ENCODE peak calls at places on chromosomes 5 and 9, in seven cellular contexts. X is PC-3, W is Peyer's patch, J is psoas muscle, G is suprapubic skin, M is right lobe of liver, S is gastrocnemius medialis. D is an unnamed sample.
A peak's percentile ranks its signal among the peaks of the same experiment; 100 is the strongest.

GRCh38 chr5:149400304-149400703 is 21.2 kb upstream of the IL17B start:
- DNase-seq in W (no peak), J (no peak), S (no peak), G (no peak), X (no peak), M (no peak), D (no peak)

GRCh38 chr9:93655621-93656425 is 79.4 kb downstream of the PHF2 start:
- DNase-seq in J (no peak), X (no peak), W (no peak), M (peak; percentile 54), G (peak; percentile 50), S (no peak), D (peak; percentile 64)

GRCh38 chr9:101486693-101487442 is 46.8 kb upstream of the RNF20 start:
- DNase-seq in S (no peak), X (no peak), J (peak; percentile 39), W (no peak), G (peak; percentile 72), M (peak; percentile 61), D (peak; percentile 77)

GRCh38 chr9:101639301-101639700 is 44.5 kb upstream of the PPP3R2 start:
- DNase-seq in G (no peak), X (no peak), W (no peak), M (no peak), J (no peak), S (no peak), D (no peak)

GRCh38 chr9:4225291-4226119 is 74.4 kb downstream of the GLIS3 start:
- DNase-seq in G (no peak), S (no peak), J (no peak), X (peak; percentile 71), M (no peak), W (no peak), D (no peak)

GRCh38 chr5:168186289-168187074 is 105.0 kb upstream of the WWC1 start:
- DNase-seq in M (no peak), S (no peak), W (no peak), J (no peak), X (no peak), G (no peak), D (no peak)

GRCh38 chr9:134784612-134785305 is 95.9 kb upstream of the FCN2 start:
- DNase-seq in G (no peak), X (no peak), M (no peak), W (no peak), S (no peak), J (no peak), D (no peak)

GRCh38 chr9:110192531-110193326 is 15.2 kb downstream of the C9orf152 start:
- DNase-seq in M (no peak), X (no peak), S (no peak), J (no peak), G (no peak), W (no peak), D (no peak)

GRCh38 chr5:100595152-100595811 is 60.1 kb downstream of the FAM174A start:
- DNase-seq in X (peak; percentile 87), M (no peak), S (peak; percentile 53), G (no peak), J (peak; percentile 30), W (no peak), D (no peak)

GRCh38 chr5:137174206-137174605 is 324.9 kb downstream of the SPOCK1 start:
- DNase-seq in S (no peak), G (no peak), W (no peak), J (no peak), X (no peak), M (no peak), D (no peak)

GRCh38 chr9:27430754-27431540 is 93.1 kb upstream of the IFNK start:
- DNase-seq in W (no peak), J (no peak), M (no peak), X (peak; percentile 56), G (no peak), S (no peak), D (no peak)

DNA sequence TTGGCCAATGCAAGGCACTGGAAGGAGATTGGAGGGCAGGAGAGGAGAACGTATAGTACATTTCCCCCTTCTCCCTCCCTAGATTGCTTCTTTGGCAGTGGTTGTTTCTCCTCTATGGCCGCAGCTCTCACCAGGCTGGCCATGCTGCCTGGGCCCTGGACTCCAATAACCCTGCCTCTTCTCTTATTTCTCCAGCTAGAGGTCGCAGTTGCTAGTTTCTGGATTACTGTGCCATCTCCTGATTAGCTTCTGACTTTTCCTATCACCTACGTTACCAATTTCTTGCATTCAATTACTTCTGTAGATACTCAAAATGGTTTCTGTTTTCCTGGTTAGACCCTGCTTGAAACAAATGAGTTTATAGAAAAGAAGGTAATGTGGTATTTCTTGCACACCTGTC is 2.4 kb upstream of the MACIR start:
- DNase-seq in X (peak; percentile 39), J (no peak), W (no peak), S (no peak), M (no peak), G (no peak), D (no peak)
- TF ChIP-seq CTCF in X (peak; percentile 65), J (no peak), W (no peak), S (no peak), M (no peak), G (no peak), D (no peak)

GRCh38 chr5:111855356-111855755 is 98.4 kb upstream of the NREP start:
- DNase-seq in G (no peak), X (no peak), W (no peak), S (no peak), J (no peak), M (no peak), D (no peak)

GRCh38 chr5:111851616-111852015 is 94.6 kb upstream of the NREP start:
- DNase-seq in S (no peak), J (no peak), X (no peak), G (no peak), W (no peak), M (no peak), D (no peak)

GRCh38 chr5:111857067-111857466 is 100.1 kb upstream of the NREP start:
- DNase-seq in J (no peak), S (no peak), W (no peak), M (no peak), G (no peak), X (no peak), D (no peak)

GRCh38 chr5:111853748-111854147 is 96.8 kb upstream of the NREP start:
- DNase-seq in J (no peak), X (no peak), G (no peak), W (no peak), M (no peak), S (no peak), D (no peak)

GRCh38 chr5:111854196-111854595 is 97.2 kb upstream of the NREP start:
- DNase-seq in M (no peak), G (no peak), J (no peak), S (no peak), W (no peak), X (no peak), D (no peak)
- H3K4me3 ChIP-seq in M (no peak overlapping the region), G (no peak overlapping the region), J (no peak overlapping the region), S (no peak overlapping the region), W (no peak overlapping the region), X (no peak overlapping the region), D (no peak overlapping the region)

DNA sequence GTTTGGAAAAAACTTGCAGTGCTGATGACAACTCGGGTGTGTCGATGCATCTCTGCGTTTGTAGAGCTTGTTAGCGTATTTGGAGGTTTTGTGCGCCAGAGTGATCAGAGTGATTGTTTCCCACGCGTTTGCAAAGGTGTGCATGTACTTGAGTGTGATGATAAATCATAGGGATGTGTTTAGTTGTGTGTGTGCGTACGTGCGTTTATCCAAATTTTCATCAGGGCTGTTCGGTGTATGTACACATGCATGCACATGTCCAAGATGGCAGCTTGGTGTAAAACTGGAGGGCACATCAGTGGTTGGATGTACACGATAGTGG is 248 bp upstream of the C1QTNF2 start:
- DNase-seq in G (no peak), W (no peak), J (no peak), X (no peak), M (no peak), S (no peak), D (no peak)
- H3K27ac ChIP-seq in G (peak overlapping the region; percentile 78), W (peak overlapping the region; percentile 69), J (no peak overlapping the region), X (no peak overlapping the region), M (no peak overlapping the region), S (no peak overlapping the region), D (peak overlapping the region; percentile 54)

DNA sequence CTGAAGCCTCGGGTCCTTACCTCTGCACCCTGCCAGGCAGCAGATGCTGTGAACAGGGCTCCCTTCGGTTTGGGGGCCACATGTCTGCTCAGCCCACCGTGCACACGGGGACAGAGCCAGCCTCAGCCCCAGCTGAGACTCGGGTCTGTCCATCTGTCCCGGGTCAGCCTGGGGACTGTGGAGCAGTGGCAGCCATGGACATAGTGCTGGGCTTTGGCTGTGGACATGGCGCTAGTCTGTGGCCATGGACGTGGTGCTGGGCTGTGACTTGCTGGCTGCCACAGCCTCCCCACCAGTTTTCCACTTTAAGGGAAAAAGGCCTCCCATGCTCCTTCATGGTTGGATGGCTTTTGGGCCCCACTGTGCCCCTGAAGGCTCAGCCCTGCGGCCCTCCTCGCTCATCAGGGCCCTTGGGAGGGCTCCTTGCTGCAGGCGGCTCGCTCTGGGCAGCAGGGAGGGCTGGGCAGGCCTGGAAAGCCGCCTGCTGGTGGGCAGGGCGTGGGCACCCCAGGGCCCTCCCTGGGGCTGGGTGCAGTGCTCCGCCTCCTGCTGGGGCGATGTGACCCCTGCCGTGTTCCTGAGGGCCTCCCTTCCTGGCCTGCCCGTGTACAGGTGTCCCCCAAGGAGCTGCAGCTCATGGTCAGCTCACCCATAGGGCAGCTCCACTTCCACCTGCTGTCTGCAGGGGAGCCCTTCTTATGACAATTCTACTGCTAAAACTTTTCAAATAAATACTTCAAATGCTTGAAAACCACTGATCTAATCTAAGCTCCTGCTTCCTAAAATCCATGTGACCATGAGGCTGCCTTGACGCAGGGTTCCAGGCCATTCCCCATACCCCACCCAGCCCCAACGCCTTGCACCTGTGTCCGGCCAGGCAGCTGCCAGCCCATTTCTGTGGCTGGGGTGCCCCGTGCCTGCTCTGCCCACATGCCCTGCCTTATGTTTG is 112.1 kb upstream of the LMX1B start:
- DNase-seq in G (no peak), X (no peak), S (no peak), J (no peak), W (no peak), M (peak; percentile 52), D (no peak)
- TF ChIP-seq CTCF in G (no peak), X (no peak), S (no peak), J (no peak), W (no peak), M (no peak), D (no peak)

GRCh38 chr5:113050606-113051391 is 74.2 kb downstream of the DCP2 start:
- DNase-seq in S (no peak), G (no peak), W (no peak), X (peak; percentile 73), M (no peak), J (no peak), D (no peak)
- H3K4me3 ChIP-seq in S (no peak overlapping the region), G (no peak overlapping the region), W (no peak overlapping the region), X (no peak overlapping the region), M (no peak overlapping the region), J (no peak overlapping the region), D (no peak overlapping the region)

GRCh38 chr5:172695431-172696054 is 54.5 kb downstream of the NEURL1B start:
- DNase-seq in G (no peak), X (no peak), J (no peak), S (no peak), W (no peak), M (peak; percentile 26), D (no peak)
- H3K27ac ChIP-seq in G (peak overlapping the region; percentile 34), X (no peak overlapping the region), J (peak overlapping the region; percentile 61), S (peak overlapping the region; percentile 71), W (peak overlapping the region; percentile 47), M (no peak overlapping the region), D (peak overlapping the region; percentile 87)